ENCODE peak calls at places on chromosome 11, in eight cellular contexts. A is IMR-90; E is fibroblast of pulmonary artery; J is GM12864; L is esophagus squamous epithelium; B is CD8-positive, alpha-beta T cell; F is nephron progenitor cell; U is A549. H is an unnamed sample.

GRCh38 chr11:132064987-132065620 is 694.7 kb downstream of the NTM start:
- DNase-seq in L (no peak), B (no peak), J (no peak), E (peak), U (peak), A (peak), F (no peak), H (peak)

GRCh38 chr11:72772059-72772458 is 19.9 kb upstream of the ARAP1 start:
- DNase-seq in B (no peak), U (no peak), E (no peak), A (no peak), F (no peak), L (no peak), J (no peak), H (no peak)

GRCh38 chr11:19938866-19939265 is 221.4 kb downstream of the DBX1 start:
- DNase-seq in E (no peak), J (no peak), A (no peak), F (no peak), B (no peak), L (no peak), U (no peak), H (no peak)

GRCh38 chr11:75802022-75802912 is 12.7 kb upstream of the UVRAG start:
- DNase-seq in B (no peak), J (no peak), L (no peak), U (no peak), A (no peak), E (no peak), F (no peak), H (no peak)

GRCh38 chr11:35486934-35487333 is 38.5 kb downstream of the PAMR1 start:
- DNase-seq in B (no peak), J (no peak), L (no peak), E (no peak), F (no peak), U (no peak), A (no peak), H (no peak)

GRCh38 chr11:64507832-64508375 is 83.1 kb upstream of the SLC22A12 start:
- DNase-seq in U (no peak), A (no peak), B (no peak), L (no peak), F (no peak), J (no peak), E (no peak), H (no peak)

GRCh38 chr11:20162824-20163777 is 2.8 kb upstream of the DBX1 start:
- DNase-seq in J (no peak), L (no peak), F (peak), U (peak), A (peak), B (no peak), E (peak), H (no peak)

GRCh38 chr11:70304208-70304603 is 33.7 kb downstream of the PPFIA1 start:
- DNase-seq in J (no peak), A (no peak), L (no peak), U (no peak), B (no peak), F (no peak), E (no peak), H (no peak)

GRCh38 chr11:2891291-2891690 is 5.7 kb upstream of the CDKN1C start:
- DNase-seq in A (no peak), J (no peak), B (no peak), L (no peak), E (no peak), F (no peak), U (no peak), H (no peak)

GRCh38 chr11:69915501-69916250 is 96.5 kb upstream of the FGF3 start:
- DNase-seq in U (peak), A (peak), J (no peak), E (peak), F (peak), B (peak), L (no peak), H (peak)

GRCh38 chr11:119684361-119685072 is 44.5 kb downstream of the NECTIN1 start:
- DNase-seq in U (peak), L (no peak), J (no peak), A (peak), E (peak), B (no peak), F (peak), H (peak)

GRCh38 chr11:121482231-121483129 is 29.7 kb upstream of the SORL1-AS1 start:
- DNase-seq in B (peak), U (no peak), F (no peak), E (peak), A (no peak), J (no peak), L (no peak), H (no peak)

GRCh38 chr11:120254788-120255518 is 15.0 kb downstream of the POU2F3 start:
- DNase-seq in F (peak), B (no peak), E (no peak), J (no peak), L (no peak), U (no peak), A (no peak), H (no peak)

GRCh38 chr11:33321483-33321882 is 64.3 kb downstream of the HIPK3 start:
- DNase-seq in F (no peak), E (no peak), A (no peak), L (no peak), J (no peak), B (no peak), U (no peak), H (no peak)

GRCh38 chr11:20213790-20214189 is 53.5 kb upstream of the DBX1 start:
- DNase-seq in F (no peak), U (no peak), J (no peak), B (no peak), L (no peak), E (no peak), A (no peak), H (no peak)

GRCh38 chr11:6482431-6482830 is 1.1 kb downstream of the TIMM10B start:
- DNase-seq in E (no peak), A (no peak), J (no peak), L (no peak), U (no peak), B (no peak), F (no peak), H (no peak)

GRCh38 chr11:19598456-19598855 is 114.2 kb upstream of the NAV2 start:
- DNase-seq in J (no peak), U (no peak), F (no peak), L (no peak), E (no peak), A (no peak), B (no peak), H (no peak)

GRCh38 chr11:12449961-12450715 is 72.8 kb downstream of the PARVA start:
- DNase-seq in B (no peak), U (peak), F (no peak), L (no peak), J (no peak), E (no peak), A (peak), H (peak)

GRCh38 chr11:76152741-76153608 is 53.3 kb downstream of the WNT11 start:
- DNase-seq in B (no peak), U (no peak), A (no peak), F (no peak), J (peak), E (no peak), L (no peak), H (no peak)

GRCh38 chr11:128048121-128048520 is 539.2 kb downstream of the ETS1 start:
- DNase-seq in B (no peak), J (no peak), F (no peak), E (no peak), U (no peak), A (no peak), L (no peak), H (no peak)

GRCh38 chr11:111743700-111744099 is 22.5 kb downstream of the PPP2R1B start:
- DNase-seq in L (no peak), E (no peak), B (no peak), A (no peak), U (no peak), F (no peak), J (no peak), H (no peak)

GRCh38 chr11:119318240-119319135 is 1.6 kb upstream of the MCAM start:
- DNase-seq in L (no peak), U (no peak), E (peak), B (no peak), A (peak), J (peak), F (no peak), H (no peak)

GRCh38 chr11:80826808-80827207 is 1386.0 kb upstream of the TENM4 start:
- DNase-seq in L (no peak), A (no peak), E (no peak), J (no peak), B (no peak), U (no peak), F (no peak), H (no peak)

GRCh38 chr11:86608251-86608799 is 64.1 kb downstream of the ME3 start:
- DNase-seq in U (peak), E (peak), F (peak), J (peak), B (peak), A (peak), L (no peak), H (peak)

GRCh38 chr11:33558097-33558496 is 142.5 kb downstream of the C11orf91 start:
- DNase-seq in L (no peak), J (no peak), B (no peak), A (no peak), E (no peak), U (no peak), F (no peak), H (no peak)

GRCh38 chr11:76209956-76210885 is 3.9 kb upstream of the WNT11 start:
- DNase-seq in J (no peak), B (peak), E (peak), A (peak), U (peak), F (peak), L (no peak), H (no peak)

GRCh38 chr11:17538054-17538453 is 6.2 kb downstream of the USH1C start:
- DNase-seq in E (no peak), F (no peak), L (no peak), J (no peak), B (no peak), U (no peak), A (no peak), H (no peak)

GRCh38 chr11:14132312-14132711 is 169.8 kb downstream of the SPON1 start:
- DNase-seq in B (no peak), U (no peak), A (peak), J (no peak), E (no peak), F (no peak), L (no peak), H (no peak)

GRCh38 chr11:61625525-61625924 is 44.6 kb upstream of the SYT7 start:
- DNase-seq in J (no peak), U (no peak), L (no peak), E (no peak), B (no peak), A (no peak), F (no peak), H (no peak)

GRCh38 chr11:61630104-61630503 is 49.2 kb upstream of the SYT7 start:
- DNase-seq in J (no peak), B (no peak), L (no peak), U (no peak), F (no peak), E (no peak), A (no peak), H (no peak)

GRCh38 chr11:61626580-61627380 is 45.9 kb upstream of the SYT7 start:
- DNase-seq in E (peak), B (no peak), A (peak), L (no peak), F (no peak), U (no peak), J (no peak), H (no peak)

GRCh38 chr11:61629082-61629481 is 48.2 kb upstream of the SYT7 start:
- DNase-seq in B (no peak), U (no peak), L (no peak), A (no peak), J (no peak), F (no peak), E (no peak), H (no peak)

DNA sequence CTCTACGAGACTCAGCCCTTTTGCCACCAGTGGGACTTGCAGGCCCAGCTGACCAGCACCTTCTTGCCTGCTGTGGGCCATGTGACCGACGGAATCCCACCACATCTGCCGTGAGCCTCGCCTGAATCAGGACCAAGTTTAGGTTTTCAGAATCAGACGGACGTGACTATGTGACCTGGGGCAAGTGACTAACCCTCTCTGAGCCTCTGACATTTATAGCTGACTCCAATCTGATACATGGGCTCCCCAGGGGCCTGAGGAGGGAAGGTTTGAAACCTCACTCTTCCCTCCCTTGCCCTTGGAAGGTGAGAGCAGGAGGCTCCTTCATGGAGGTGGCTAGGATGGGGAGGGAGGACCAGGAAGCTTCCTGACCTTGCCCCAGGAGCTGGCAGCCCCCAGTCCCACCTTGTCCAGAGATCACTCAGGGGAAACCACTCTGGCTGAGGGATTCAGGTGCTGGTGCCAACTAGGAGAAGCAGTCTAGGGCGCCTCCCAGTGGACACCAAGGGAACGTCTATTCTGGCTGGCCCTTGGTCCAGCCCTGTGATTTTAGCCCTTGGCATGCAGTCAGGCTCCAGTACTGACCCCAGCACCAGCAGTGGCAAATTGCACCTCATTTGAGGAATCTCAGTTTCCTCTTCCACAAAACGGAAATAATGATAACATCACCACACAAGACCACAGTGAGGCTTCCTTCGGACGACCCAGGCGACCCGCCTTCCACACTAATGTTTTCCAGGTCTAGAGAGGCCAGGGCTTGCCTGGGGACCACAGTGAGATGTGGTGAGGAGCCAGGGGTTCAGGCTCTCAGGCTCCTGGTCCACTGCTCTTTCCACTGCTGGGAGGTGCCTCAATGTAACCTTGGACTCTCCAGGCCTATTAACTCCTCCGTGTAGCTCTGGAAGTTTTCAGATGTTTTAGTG is 47.2 kb upstream of the SYT7 start:
- DNase-seq in E (peak), F (peak), U (peak), A (peak), L (no peak), J (no peak), B (peak), H (peak)
- TF ChIP-seq CTCF in E (peak), F (peak), U (peak), A (peak), L (no peak), J (peak), B (peak), H (peak)

DNA sequence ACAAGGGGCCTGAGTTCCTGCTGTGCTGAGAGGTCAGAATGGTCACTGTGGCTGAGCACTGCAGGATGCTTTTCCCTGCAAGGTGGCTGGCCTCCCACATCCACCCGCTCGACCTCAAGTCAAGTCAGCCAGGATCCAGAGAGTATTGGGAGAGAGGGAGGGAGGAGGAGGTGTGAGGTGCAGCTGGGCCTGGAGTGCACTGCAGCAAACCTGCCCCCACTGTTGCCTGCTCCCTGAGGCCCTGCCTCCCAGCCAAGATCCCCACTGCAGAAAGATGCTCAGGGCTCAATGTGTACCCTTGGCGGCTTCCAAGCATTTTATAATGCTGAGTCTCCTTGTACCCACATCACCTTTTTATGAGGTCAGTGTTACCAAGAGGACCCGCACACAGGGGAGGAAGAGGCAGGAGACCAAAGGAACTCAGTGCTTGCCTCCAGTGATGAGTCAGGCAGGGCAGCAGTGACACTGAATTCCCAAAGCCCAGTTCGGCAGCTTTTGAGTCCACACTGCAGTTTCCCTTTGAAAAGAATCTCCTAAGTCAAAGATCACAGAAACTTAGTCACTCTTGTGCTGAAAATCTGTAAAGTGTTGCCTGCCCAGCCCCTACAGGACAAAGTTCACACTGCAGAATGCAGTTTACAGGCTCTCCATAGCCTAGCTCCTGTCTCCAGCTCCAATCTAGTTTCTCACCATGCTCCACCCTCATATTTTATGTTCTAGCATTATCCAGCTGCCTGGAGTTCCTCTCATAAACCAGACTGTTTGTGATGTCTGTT is 3.1 kb downstream of the ENDOD1 start:
- DNase-seq in E (peak), B (peak), L (no peak), A (peak), U (peak), J (no peak), F (no peak), H (peak)
- TF ChIP-seq CTCF in E (peak), B (peak), L (peak), A (peak), U (peak), J (peak), F (peak), H (peak)

GRCh38 chr11:133732109-133732508 is 113.2 kb downstream of the SPATA19 start:
- DNase-seq in B (no peak), U (no peak), J (no peak), A (no peak), L (no peak), E (no peak), F (no peak), H (no peak)
- TF ChIP-seq CTCF in B (no peak), U (no peak), J (no peak), A (no peak), L (no peak), E (no peak), F (no peak), H (no peak)

DNA sequence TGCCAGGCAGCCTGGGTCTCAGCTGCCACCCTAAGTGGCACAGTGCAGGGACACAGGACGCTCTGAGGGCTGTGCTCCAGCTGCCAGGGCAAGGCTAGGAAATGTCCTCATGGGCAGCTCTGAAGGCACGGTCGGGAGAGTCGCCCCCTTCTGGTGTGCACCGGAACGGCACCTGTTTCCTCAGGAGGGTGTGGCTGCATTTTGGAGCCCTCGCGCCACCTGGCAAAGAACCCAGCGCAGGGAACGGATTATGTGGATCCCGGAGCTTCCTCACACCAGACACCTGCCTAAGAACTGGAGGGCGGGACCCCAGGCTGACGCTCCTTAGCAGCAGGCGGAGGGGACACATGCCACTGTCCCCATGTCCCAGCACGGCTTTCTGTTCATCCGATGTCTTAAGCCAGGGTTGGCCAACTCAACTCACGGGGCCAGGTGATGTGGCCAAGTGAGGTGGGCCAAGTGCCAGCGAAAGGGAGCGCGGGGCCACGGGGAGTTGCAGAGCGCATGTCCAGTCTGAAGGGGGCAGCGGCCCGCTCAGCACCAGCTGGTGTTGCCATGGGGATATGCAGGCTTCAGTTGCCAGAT is 5.1 kb upstream of the SLC22A8 start:
- DNase-seq in F (peak), A (no peak), L (no peak), B (peak), J (no peak), U (peak), E (no peak), H (no peak)
- TF ChIP-seq CTCF in F (peak), A (peak), L (no peak), B (no peak), J (peak), U (peak), E (peak), H (peak)

DNA sequence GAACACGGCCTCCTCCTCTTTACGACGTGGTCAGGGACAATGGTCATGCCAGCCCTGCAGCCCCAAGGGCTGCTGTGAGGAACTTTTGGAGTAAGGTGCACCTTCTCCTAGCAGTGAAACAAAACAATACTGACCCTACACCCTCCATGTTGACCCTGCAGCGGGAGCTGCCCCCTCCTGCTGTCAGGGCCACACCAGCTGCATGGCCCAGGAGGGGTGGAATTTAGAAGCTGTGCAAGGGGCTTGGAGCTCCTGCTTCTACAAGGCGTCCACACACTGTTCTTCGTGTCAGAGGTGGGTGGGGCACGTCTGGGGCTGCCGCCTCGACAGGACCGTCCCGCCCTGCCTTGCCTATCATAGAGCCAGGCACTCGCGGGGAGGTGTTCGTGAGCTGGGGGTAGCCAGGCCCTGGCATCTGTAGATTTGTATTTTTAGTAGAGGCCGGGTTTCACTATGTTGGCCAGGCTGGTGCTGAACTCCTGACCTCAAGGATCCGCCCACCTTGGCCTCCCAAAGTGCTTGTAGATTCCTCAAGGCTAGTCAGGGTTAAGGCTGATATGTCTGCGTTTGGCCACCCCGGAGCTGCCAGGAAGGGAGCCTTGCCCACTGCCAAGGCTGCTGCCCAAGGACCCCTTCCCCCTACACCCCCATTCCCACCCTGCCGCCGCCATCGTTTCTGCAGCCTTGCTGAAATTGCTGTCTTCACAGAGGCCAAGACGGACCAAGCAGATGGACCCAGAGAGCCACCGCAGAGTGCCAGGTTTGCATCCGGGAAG is 15.9 kb downstream of the INCENP start:
- DNase-seq in U (no peak), E (no peak), J (no peak), F (no peak), A (no peak), B (no peak), L (no peak), H (no peak)
- TF ChIP-seq CTCF in U (no peak), E (no peak), J (no peak), F (no peak), A (no peak), B (no peak), L (no peak), H (no peak)

GRCh38 chr11:112878228-112878627 is 83.0 kb upstream of the NCAM1 start:
- DNase-seq in L (no peak), B (no peak), F (peak), U (no peak), J (no peak), A (no peak), E (no peak), H (no peak)
- TF ChIP-seq CTCF in L (no peak), B (no peak), F (no peak), U (no peak), J (no peak), A (no peak), E (no peak), H (no peak)

GRCh38 chr11:68889948-68890446 is 13.6 kb downstream of the MRPL21 start:
- DNase-seq in U (peak), A (peak), B (no peak), L (no peak), E (peak), J (no peak), F (peak), H (peak)
- TF ChIP-seq CTCF in U (peak), A (peak), B (no peak), L (no peak), E (peak), J (peak), F (peak), H (peak)

GRCh38 chr11:117928818-117929567 is at the start of gene TMPRSS13:
- DNase-seq in B (no peak), A (no peak), F (no peak), U (no peak), J (no peak), L (no peak), E (no peak), H (no peak)
- TF ChIP-seq CTCF in B (no peak), A (no peak), F (no peak), U (no peak), J (peak), L (no peak), E (no peak), H (no peak)

H was measured in HFFc6.